ENCODE peak calls at places on chromosomes 1 and 21, in eight cellular contexts. One of them, this sample, is unnamed.

GRCh38 chr1:164622057-164622840 is 63.3 kb downstream of the PBX1 start:
- DNase-seq in activated effector memory CD4-positive, alpha-beta T cell treated with anti-CD3 and anti-CD28 coated beads, Interleukin-2, amount 50 U/mL, for 16 hours: no peak
- DNase-seq in stromal cell of bone marrow: no peak
- DNase-seq in mucosa of descending colon: no peak
- DNase-seq in T-helper 2 cell: no peak
- DNase-seq in osteoblast: no peak
- DNase-seq in mesenchymal stem cell: no peak
- DNase-seq in SJSA1: no peak
- DNase-seq in this sample: no peak

GRCh38 chr21:15121097-15121654 is 56.4 kb upstream of the NRIP1 start:
- DNase-seq in mesenchymal stem cell: no peak
- DNase-seq in mucosa of descending colon: no peak
- DNase-seq in T-helper 2 cell: no peak
- DNase-seq in activated effector memory CD4-positive, alpha-beta T cell treated with anti-CD3 and anti-CD28 coated beads, Interleukin-2, amount 50 U/mL, for 16 hours: no peak
- DNase-seq in stromal cell of bone marrow: no peak
- DNase-seq in osteoblast: no peak
- DNase-seq in SJSA1: no peak
- DNase-seq in this sample: no peak

GRCh38 chr1:6570066-6570465 is 9.7 kb upstream of the ZBTB48 start:
- DNase-seq in mesenchymal stem cell: no peak
- DNase-seq in osteoblast: peak; percentile 29
- DNase-seq in mucosa of descending colon: no peak
- DNase-seq in T-helper 2 cell: no peak
- DNase-seq in activated effector memory CD4-positive, alpha-beta T cell treated with anti-CD3 and anti-CD28 coated beads, Interleukin-2, amount 50 U/mL, for 16 hours: no peak
- DNase-seq in SJSA1: no peak
- DNase-seq in stromal cell of bone marrow: no peak
- DNase-seq in this sample: no peak

GRCh38 chr1:31977361-31978131 is 36.1 kb upstream of the KHDRBS1 start:
- DNase-seq in mesenchymal stem cell: peak; percentile 66
- DNase-seq in activated effector memory CD4-positive, alpha-beta T cell treated with anti-CD3 and anti-CD28 coated beads, Interleukin-2, amount 50 U/mL, for 16 hours: no peak
- DNase-seq in mucosa of descending colon: no peak
- DNase-seq in stromal cell of bone marrow: peak; percentile 54
- DNase-seq in T-helper 2 cell: no peak
- DNase-seq in SJSA1: peak; percentile 67
- DNase-seq in osteoblast: peak; percentile 86
- DNase-seq in this sample: no peak

GRCh38 chr1:91827094-91828006 is 58.6 kb downstream of the TGFBR3 start:
- DNase-seq in mesenchymal stem cell: no peak
- DNase-seq in stromal cell of bone marrow: no peak
- DNase-seq in SJSA1: no peak
- DNase-seq in mucosa of descending colon: peak; percentile 69
- DNase-seq in osteoblast: no peak
- DNase-seq in activated effector memory CD4-positive, alpha-beta T cell treated with anti-CD3 and anti-CD28 coated beads, Interleukin-2, amount 50 U/mL, for 16 hours: no peak
- DNase-seq in T-helper 2 cell: no peak
- DNase-seq in this sample: no peak

GRCh38 chr1:225772323-225772768 is 5.3 kb upstream of the SRP9 start:
- DNase-seq in osteoblast: peak; percentile 93
- DNase-seq in mucosa of descending colon: peak; percentile 84
- DNase-seq in stromal cell of bone marrow: peak; percentile 79
- DNase-seq in T-helper 2 cell: no peak
- DNase-seq in SJSA1: peak; percentile 88
- DNase-seq in mesenchymal stem cell: peak; percentile 92
- DNase-seq in activated effector memory CD4-positive, alpha-beta T cell treated with anti-CD3 and anti-CD28 coated beads, Interleukin-2, amount 50 U/mL, for 16 hours: no peak
- DNase-seq in this sample: peak; percentile 87

GRCh38 chr1:46804926-46805325 is 6.1 kb downstream of the CYP4B1 start:
- DNase-seq in SJSA1: no peak
- DNase-seq in activated effector memory CD4-positive, alpha-beta T cell treated with anti-CD3 and anti-CD28 coated beads, Interleukin-2, amount 50 U/mL, for 16 hours: no peak
- DNase-seq in T-helper 2 cell: no peak
- DNase-seq in osteoblast: no peak
- DNase-seq in stromal cell of bone marrow: no peak
- DNase-seq in mucosa of descending colon: no peak
- DNase-seq in mesenchymal stem cell: no peak
- DNase-seq in this sample: no peak

GRCh38 chr21:45408271-45408791 is 3.4 kb downstream of the COL18A1 start:
- DNase-seq in activated effector memory CD4-positive, alpha-beta T cell treated with anti-CD3 and anti-CD28 coated beads, Interleukin-2, amount 50 U/mL, for 16 hours: no peak
- DNase-seq in osteoblast: no peak
- DNase-seq in mesenchymal stem cell: no peak
- DNase-seq in SJSA1: no peak
- DNase-seq in T-helper 2 cell: no peak
- DNase-seq in mucosa of descending colon: peak; percentile 13
- DNase-seq in stromal cell of bone marrow: no peak
- DNase-seq in this sample: no peak

GRCh38 chr1:109112056-109112651 is 1.8 kb upstream of the ELAPOR1 start:
- DNase-seq in stromal cell of bone marrow: no peak
- DNase-seq in SJSA1: no peak
- DNase-seq in mucosa of descending colon: no peak
- DNase-seq in mesenchymal stem cell: peak; percentile 63
- DNase-seq in osteoblast: peak; percentile 87
- DNase-seq in activated effector memory CD4-positive, alpha-beta T cell treated with anti-CD3 and anti-CD28 coated beads, Interleukin-2, amount 50 U/mL, for 16 hours: no peak
- DNase-seq in T-helper 2 cell: no peak
- DNase-seq in this sample: no peak

GRCh38 chr1:208126108-208126507 is 118.1 kb downstream of the PLXNA2 start:
- DNase-seq in SJSA1: no peak
- DNase-seq in activated effector memory CD4-positive, alpha-beta T cell treated with anti-CD3 and anti-CD28 coated beads, Interleukin-2, amount 50 U/mL, for 16 hours: no peak
- DNase-seq in osteoblast: no peak
- DNase-seq in T-helper 2 cell: no peak
- DNase-seq in mucosa of descending colon: no peak
- DNase-seq in mesenchymal stem cell: no peak
- DNase-seq in stromal cell of bone marrow: no peak
- DNase-seq in this sample: no peak

GRCh38 chr1:19053486-19053885 is 97.0 kb upstream of the IFFO2 start:
- DNase-seq in osteoblast: peak; percentile 61
- DNase-seq in T-helper 2 cell: no peak
- DNase-seq in activated effector memory CD4-positive, alpha-beta T cell treated with anti-CD3 and anti-CD28 coated beads, Interleukin-2, amount 50 U/mL, for 16 hours: no peak
- DNase-seq in SJSA1: no peak
- DNase-seq in stromal cell of bone marrow: no peak
- DNase-seq in mesenchymal stem cell: no peak
- DNase-seq in mucosa of descending colon: no peak
- DNase-seq in this sample: no peak

GRCh38 chr21:45401916-45402900 is 2.8 kb upstream of the COL18A1 start:
- DNase-seq in mucosa of descending colon: peak; percentile 18
- DNase-seq in osteoblast: no peak
- DNase-seq in stromal cell of bone marrow: no peak
- DNase-seq in activated effector memory CD4-positive, alpha-beta T cell treated with anti-CD3 and anti-CD28 coated beads, Interleukin-2, amount 50 U/mL, for 16 hours: no peak
- DNase-seq in mesenchymal stem cell: no peak
- DNase-seq in SJSA1: no peak
- DNase-seq in T-helper 2 cell: no peak
- DNase-seq in this sample: no peak

GRCh38 chr1:171983584-171983983 is 142.3 kb downstream of the DNM3 start:
- DNase-seq in mucosa of descending colon: no peak
- DNase-seq in activated effector memory CD4-positive, alpha-beta T cell treated with anti-CD3 and anti-CD28 coated beads, Interleukin-2, amount 50 U/mL, for 16 hours: no peak
- DNase-seq in stromal cell of bone marrow: peak; percentile 19
- DNase-seq in SJSA1: no peak
- DNase-seq in mesenchymal stem cell: peak; percentile 38
- DNase-seq in osteoblast: no peak
- DNase-seq in T-helper 2 cell: no peak
- DNase-seq in this sample: peak; percentile 28

GRCh38 chr1:12532405-12533315 is 85.3 kb downstream of the DHRS3 start:
- DNase-seq in activated effector memory CD4-positive, alpha-beta T cell treated with anti-CD3 and anti-CD28 coated beads, Interleukin-2, amount 50 U/mL, for 16 hours: no peak
- DNase-seq in SJSA1: no peak
- DNase-seq in mesenchymal stem cell: no peak
- DNase-seq in osteoblast: no peak
- DNase-seq in mucosa of descending colon: no peak
- DNase-seq in T-helper 2 cell: no peak
- DNase-seq in stromal cell of bone marrow: no peak
- DNase-seq in this sample: no peak

GRCh38 chr1:61570191-61570590 is 154.8 kb downstream of the TM2D1 start:
- DNase-seq in mucosa of descending colon: no peak
- DNase-seq in mesenchymal stem cell: no peak
- DNase-seq in T-helper 2 cell: no peak
- DNase-seq in SJSA1: no peak
- DNase-seq in stromal cell of bone marrow: no peak
- DNase-seq in osteoblast: no peak
- DNase-seq in activated effector memory CD4-positive, alpha-beta T cell treated with anti-CD3 and anti-CD28 coated beads, Interleukin-2, amount 50 U/mL, for 16 hours: no peak
- DNase-seq in this sample: no peak

GRCh38 chr1:248807067-248807737 is 18.5 kb downstream of the SH3BP5L start:
- DNase-seq in T-helper 2 cell: peak; percentile 39
- DNase-seq in stromal cell of bone marrow: no peak
- DNase-seq in osteoblast: peak; percentile 90
- DNase-seq in activated effector memory CD4-positive, alpha-beta T cell treated with anti-CD3 and anti-CD28 coated beads, Interleukin-2, amount 50 U/mL, for 16 hours: peak; percentile 79
- DNase-seq in mucosa of descending colon: peak; percentile 82
- DNase-seq in SJSA1: no peak
- DNase-seq in mesenchymal stem cell: peak; percentile 24
- DNase-seq in this sample: no peak

GRCh38 chr1:163875927-163876320 is 554.2 kb downstream of the NUF2 start:
- DNase-seq in stromal cell of bone marrow: peak; percentile 72
- DNase-seq in T-helper 2 cell: no peak
- DNase-seq in mesenchymal stem cell: peak; percentile 52
- DNase-seq in osteoblast: no peak
- DNase-seq in mucosa of descending colon: no peak
- DNase-seq in activated effector memory CD4-positive, alpha-beta T cell treated with anti-CD3 and anti-CD28 coated beads, Interleukin-2, amount 50 U/mL, for 16 hours: no peak
- DNase-seq in SJSA1: no peak
- DNase-seq in this sample: no peak

GRCh38 chr1:37705399-37705798 is 13.1 kb downstream of the CDCA8 start:
- DNase-seq in T-helper 2 cell: no peak
- DNase-seq in stromal cell of bone marrow: no peak
- DNase-seq in mesenchymal stem cell: no peak
- DNase-seq in osteoblast: no peak
- DNase-seq in mucosa of descending colon: no peak
- DNase-seq in activated effector memory CD4-positive, alpha-beta T cell treated with anti-CD3 and anti-CD28 coated beads, Interleukin-2, amount 50 U/mL, for 16 hours: no peak
- DNase-seq in SJSA1: no peak
- DNase-seq in this sample: no peak

GRCh38 chr1:212020975-212021374 is 14.4 kb downstream of the INTS7 start:
- DNase-seq in osteoblast: no peak
- DNase-seq in SJSA1: no peak
- DNase-seq in mesenchymal stem cell: no peak
- DNase-seq in T-helper 2 cell: no peak
- DNase-seq in mucosa of descending colon: no peak
- DNase-seq in stromal cell of bone marrow: no peak
- DNase-seq in activated effector memory CD4-positive, alpha-beta T cell treated with anti-CD3 and anti-CD28 coated beads, Interleukin-2, amount 50 U/mL, for 16 hours: no peak
- DNase-seq in this sample: no peak

GRCh38 chr1:213994888-213995287 is 7.1 kb downstream of the PROX1 start:
- DNase-seq in mesenchymal stem cell: no peak
- DNase-seq in T-helper 2 cell: no peak
- DNase-seq in stromal cell of bone marrow: no peak
- DNase-seq in osteoblast: no peak
- DNase-seq in activated effector memory CD4-positive, alpha-beta T cell treated with anti-CD3 and anti-CD28 coated beads, Interleukin-2, amount 50 U/mL, for 16 hours: no peak
- DNase-seq in mucosa of descending colon: no peak
- DNase-seq in SJSA1: no peak
- DNase-seq in this sample: no peak

GRCh38 chr1:7975212-7975865 is 13.8 kb downstream of the PARK7 start:
- DNase-seq in activated effector memory CD4-positive, alpha-beta T cell treated with anti-CD3 and anti-CD28 coated beads, Interleukin-2, amount 50 U/mL, for 16 hours: peak; percentile 73
- DNase-seq in T-helper 2 cell: peak; percentile 10
- DNase-seq in mucosa of descending colon: peak; percentile 78
- DNase-seq in osteoblast: peak; percentile 92
- DNase-seq in stromal cell of bone marrow: peak; percentile 48
- DNase-seq in mesenchymal stem cell: peak; percentile 82
- DNase-seq in SJSA1: peak; percentile 80
- DNase-seq in this sample: peak; percentile 60

GRCh38 chr1:17686258-17686657 is 68.9 kb upstream of the ACTL8 start:
- DNase-seq in activated effector memory CD4-positive, alpha-beta T cell treated with anti-CD3 and anti-CD28 coated beads, Interleukin-2, amount 50 U/mL, for 16 hours: no peak
- DNase-seq in stromal cell of bone marrow: no peak
- DNase-seq in mesenchymal stem cell: no peak
- DNase-seq in SJSA1: no peak
- DNase-seq in T-helper 2 cell: no peak
- DNase-seq in osteoblast: no peak
- DNase-seq in mucosa of descending colon: no peak
- DNase-seq in this sample: no peak

GRCh38 chr1:184376359-184376758 is 10.5 kb upstream of the C1orf21 start:
- DNase-seq in T-helper 2 cell: no peak
- DNase-seq in mucosa of descending colon: no peak
- DNase-seq in activated effector memory CD4-positive, alpha-beta T cell treated with anti-CD3 and anti-CD28 coated beads, Interleukin-2, amount 50 U/mL, for 16 hours: no peak
- DNase-seq in osteoblast: no peak
- DNase-seq in mesenchymal stem cell: no peak
- DNase-seq in SJSA1: no peak
- DNase-seq in stromal cell of bone marrow: no peak
- DNase-seq in this sample: no peak

GRCh38 chr1:22838965-22839364 is 128.3 kb downstream of the EPHB2 start:
- DNase-seq in stromal cell of bone marrow: no peak
- DNase-seq in SJSA1: no peak
- DNase-seq in mesenchymal stem cell: no peak
- DNase-seq in mucosa of descending colon: no peak
- DNase-seq in osteoblast: no peak
- DNase-seq in T-helper 2 cell: no peak
- DNase-seq in activated effector memory CD4-positive, alpha-beta T cell treated with anti-CD3 and anti-CD28 coated beads, Interleukin-2, amount 50 U/mL, for 16 hours: no peak
- DNase-seq in this sample: no peak

GRCh38 chr21:43337901-43338655 is 88.9 kb downstream of the SIK1 start:
- DNase-seq in mesenchymal stem cell: no peak
- DNase-seq in SJSA1: no peak
- DNase-seq in osteoblast: no peak
- DNase-seq in T-helper 2 cell: no peak
- DNase-seq in activated effector memory CD4-positive, alpha-beta T cell treated with anti-CD3 and anti-CD28 coated beads, Interleukin-2, amount 50 U/mL, for 16 hours: no peak
- DNase-seq in mucosa of descending colon: no peak
- DNase-seq in stromal cell of bone marrow: no peak
- DNase-seq in this sample: no peak

GRCh38 chr1:218371927-218372672 is 27.0 kb downstream of the TGFB2 start:
- DNase-seq in osteoblast: no peak
- DNase-seq in stromal cell of bone marrow: peak; percentile 45
- DNase-seq in mesenchymal stem cell: peak; percentile 68
- DNase-seq in activated effector memory CD4-positive, alpha-beta T cell treated with anti-CD3 and anti-CD28 coated beads, Interleukin-2, amount 50 U/mL, for 16 hours: no peak
- DNase-seq in T-helper 2 cell: no peak
- DNase-seq in SJSA1: no peak
- DNase-seq in mucosa of descending colon: no peak
- DNase-seq in this sample: peak; percentile 61

GRCh38 chr1:184773762-184774320 is 19.2 kb upstream of the EDEM3 start:
- DNase-seq in activated effector memory CD4-positive, alpha-beta T cell treated with anti-CD3 and anti-CD28 coated beads, Interleukin-2, amount 50 U/mL, for 16 hours: no peak
- DNase-seq in mucosa of descending colon: no peak
- DNase-seq in osteoblast: no peak
- DNase-seq in mesenchymal stem cell: no peak
- DNase-seq in SJSA1: no peak
- DNase-seq in stromal cell of bone marrow: no peak
- DNase-seq in T-helper 2 cell: no peak
- DNase-seq in this sample: no peak

This sample was measured in astrocyte of the cerebellum.